ENCODE peak calls at places on chromosome 16, in four cellular contexts. V is BJ, M is MM.1S, I is lower leg skin. U is an unnamed sample.

GRCh38 chr16:48829361-48829760 is 219.4 kb upstream of the N4BP1 start:
- DNase-seq in V (no peak), M (no peak), I (peak), U (no peak)

GRCh38 chr16:60776311-60776710 is 1259.9 kb downstream of the CDH8 start:
- DNase-seq in V (no peak), M (no peak), I (no peak), U (no peak)

GRCh38 chr16:83344014-83344413 is 463.8 kb upstream of the HSBP1 start:
- DNase-seq in V (peak), M (no peak), I (no peak), U (no peak)

GRCh38 chr16:22677024-22677830 is 136.7 kb upstream of the HS3ST2 start:
- DNase-seq in V (no peak), M (no peak), I (peak), U (no peak)

GRCh38 chr16:49931931-49932330 is 76.0 kb upstream of the ZNF423 start:
- DNase-seq in V (no peak), M (no peak), I (no peak), U (no peak)

GRCh38 chr16:75264999-75265910 is 13.8 kb upstream of the BCAR1 start:
- DNase-seq in V (no peak), M (no peak), I (peak), U (peak)

GRCh38 chr16:12584488-12585233 is 219.0 kb downstream of the CPPED1 start:
- DNase-seq in V (no peak), M (no peak), I (no peak), U (no peak)

GRCh38 chr16:58379736-58380135 is 12.5 kb upstream of the GINS3 start:
- DNase-seq in V (no peak), M (no peak), I (no peak), U (no peak)

GRCh38 chr16:11462036-11462435 is 116.8 kb downstream of the RMI2 start:
- DNase-seq in V (no peak), M (no peak), I (no peak), U (no peak)

GRCh38 chr16:31080756-31081419 is 6.7 kb downstream of the ZNF646 start:
- DNase-seq in V (no peak), M (no peak), I (no peak), U (no peak)

GRCh38 chr16:56225013-56225742 is 33.9 kb downstream of the GNAO1 start:
- DNase-seq in V (no peak), M (no peak), I (no peak), U (no peak)

GRCh38 chr16:56679813-56680212 is 2.5 kb upstream of the MT1X start:
- DNase-seq in V (no peak), M (no peak), I (no peak), U (no peak)

GRCh38 chr16:12458591-12459400 is 344.9 kb downstream of the CPPED1 start:
- DNase-seq in V (no peak), M (no peak), I (no peak), U (no peak)

GRCh38 chr16:49471038-49471727 is 97.6 kb downstream of the C16orf78 start:
- DNase-seq in V (no peak), M (no peak), I (peak), U (no peak)

GRCh38 chr16:4859190-4859899 is 12.1 kb downstream of the UBN1 start:
- DNase-seq in V (no peak), M (no peak), I (peak), U (no peak)

GRCh38 chr16:69069504-69069903 is 35.9 kb upstream of the HAS3 start:
- DNase-seq in V (no peak), M (no peak), I (no peak), U (no peak)

GRCh38 chr16:75053791-75054555 is 55.1 kb downstream of the ZNRF1 start:
- DNase-seq in V (no peak), M (no peak), I (peak), U (no peak)

GRCh38 chr16:53053967-53054669 is 673 bp upstream of the CHD9 start:
- DNase-seq in V (no peak), M (peak), I (peak), U (no peak)

DNA sequence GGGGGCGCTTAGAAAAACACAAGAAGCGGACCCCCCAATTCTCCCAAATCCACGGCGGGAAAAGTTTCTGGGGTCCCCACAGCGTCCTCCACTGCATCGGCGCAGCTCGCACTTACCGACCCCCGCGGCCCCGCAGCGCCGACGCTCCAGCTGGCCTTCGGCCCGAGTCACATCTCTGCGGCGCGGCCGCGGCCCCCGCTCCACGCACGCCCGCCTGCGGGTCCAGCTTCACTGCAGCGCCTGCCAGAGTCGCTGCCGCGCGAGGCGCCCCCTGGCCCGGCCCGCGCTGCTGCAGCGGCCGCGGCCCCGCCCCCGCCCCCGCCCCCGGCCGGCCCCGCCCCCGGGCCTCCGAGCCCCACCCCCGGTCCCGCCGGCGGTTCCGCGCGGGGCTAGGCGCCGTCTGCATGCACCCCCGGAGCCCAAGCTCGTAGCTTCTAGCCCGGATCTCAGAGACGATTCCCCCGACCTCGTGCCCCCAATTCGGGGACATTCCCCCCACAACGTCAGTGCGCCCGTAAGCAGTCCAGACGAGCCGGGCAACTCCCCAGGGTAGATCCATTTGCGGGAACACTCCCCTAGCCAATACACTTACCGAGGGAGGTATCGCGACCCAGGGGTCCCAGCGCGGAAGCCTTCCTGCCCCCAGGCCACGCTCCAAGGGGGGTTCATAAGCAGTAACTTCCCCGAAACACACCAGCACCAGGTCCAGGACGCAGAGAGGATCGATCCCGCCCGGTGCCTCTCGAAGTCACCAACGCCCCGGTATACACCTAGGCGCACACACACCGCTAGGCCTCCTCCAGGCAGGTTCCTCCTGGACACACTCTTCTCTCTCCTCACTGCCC is at the start of gene GPRC5B:
- DNase-seq in V (no peak), M (peak), I (peak), U (peak)
- TF ChIP-seq CTCF in V (no peak), M (no peak), I (no peak), U (peak)

DNA sequence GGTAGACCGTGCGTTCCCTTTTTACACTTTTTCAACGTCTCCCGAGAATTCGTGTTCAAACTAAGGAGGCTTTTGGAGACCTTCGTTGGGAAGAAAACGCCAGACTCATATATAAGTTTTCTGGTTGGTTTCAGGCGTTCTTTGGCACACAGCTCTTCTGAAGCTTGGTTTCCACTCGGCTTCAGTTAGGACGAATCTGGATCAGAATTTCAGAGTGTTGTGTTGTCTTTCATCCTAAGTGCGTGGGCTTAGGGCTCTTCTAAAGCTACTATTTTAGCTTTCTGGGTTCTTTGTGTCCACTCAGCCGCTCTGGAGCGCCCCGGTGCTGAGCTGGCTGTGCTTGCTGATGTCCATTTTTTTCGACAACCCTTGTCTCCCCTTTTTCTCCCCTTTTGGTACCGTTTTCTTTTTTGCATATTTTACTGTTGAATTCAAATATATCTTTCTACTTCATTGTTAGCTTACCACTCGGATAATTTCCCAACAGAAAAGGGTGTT is 1.1 kb downstream of the SRRM2 start:
- DNase-seq in V (no peak), M (peak), I (no peak), U (no peak)
- TF ChIP-seq CTCF in V (peak), M (no peak), I (no peak), U (no peak)

DNA sequence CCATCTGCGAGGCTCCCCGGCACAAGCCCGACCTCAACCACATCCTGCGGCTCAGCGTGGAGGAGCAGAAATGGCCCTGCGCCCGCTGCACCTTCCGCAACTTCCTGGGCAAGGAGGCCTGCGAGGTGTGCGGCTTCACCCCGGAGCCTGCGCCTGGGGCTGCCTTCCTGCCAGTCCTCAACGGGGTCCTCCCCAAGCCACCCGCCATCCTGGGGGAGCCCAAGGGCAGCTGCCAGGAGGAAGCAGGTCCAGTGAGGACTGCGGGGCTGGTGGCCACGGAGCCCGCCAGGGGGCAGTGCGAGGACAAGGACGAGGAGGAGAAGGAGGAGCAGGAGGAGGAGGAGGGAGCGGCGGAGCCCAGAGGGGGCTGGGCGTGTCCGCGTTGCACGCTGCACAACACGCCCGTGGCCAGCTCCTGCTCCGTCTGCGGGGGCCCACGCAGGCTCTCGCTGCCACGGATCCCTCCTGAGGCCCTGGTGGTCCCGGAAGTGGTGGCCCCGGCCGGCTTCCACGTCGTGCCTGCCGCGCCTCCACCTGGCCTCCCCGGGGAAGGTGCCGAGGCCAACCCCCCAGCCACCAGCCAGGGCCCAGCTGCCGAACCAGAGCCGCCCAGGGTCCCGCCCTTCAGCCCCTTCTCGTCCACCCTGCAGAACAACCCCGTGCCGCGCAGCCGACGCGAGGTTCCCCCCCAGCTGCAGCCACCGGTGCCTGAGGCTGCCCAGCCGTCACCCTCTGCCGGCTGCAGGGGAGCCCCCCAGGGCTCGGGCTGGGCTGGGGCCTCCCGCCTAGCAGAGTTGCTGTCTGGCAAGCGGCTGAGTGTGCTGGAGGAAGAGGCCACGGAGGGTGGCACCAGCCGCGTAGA is 13.1 kb upstream of the PRR35 start:
- DNase-seq in V (no peak), M (no peak), I (no peak), U (peak)
- TF ChIP-seq CTCF in V (peak), M (no peak), I (no peak), U (peak)

DNA sequence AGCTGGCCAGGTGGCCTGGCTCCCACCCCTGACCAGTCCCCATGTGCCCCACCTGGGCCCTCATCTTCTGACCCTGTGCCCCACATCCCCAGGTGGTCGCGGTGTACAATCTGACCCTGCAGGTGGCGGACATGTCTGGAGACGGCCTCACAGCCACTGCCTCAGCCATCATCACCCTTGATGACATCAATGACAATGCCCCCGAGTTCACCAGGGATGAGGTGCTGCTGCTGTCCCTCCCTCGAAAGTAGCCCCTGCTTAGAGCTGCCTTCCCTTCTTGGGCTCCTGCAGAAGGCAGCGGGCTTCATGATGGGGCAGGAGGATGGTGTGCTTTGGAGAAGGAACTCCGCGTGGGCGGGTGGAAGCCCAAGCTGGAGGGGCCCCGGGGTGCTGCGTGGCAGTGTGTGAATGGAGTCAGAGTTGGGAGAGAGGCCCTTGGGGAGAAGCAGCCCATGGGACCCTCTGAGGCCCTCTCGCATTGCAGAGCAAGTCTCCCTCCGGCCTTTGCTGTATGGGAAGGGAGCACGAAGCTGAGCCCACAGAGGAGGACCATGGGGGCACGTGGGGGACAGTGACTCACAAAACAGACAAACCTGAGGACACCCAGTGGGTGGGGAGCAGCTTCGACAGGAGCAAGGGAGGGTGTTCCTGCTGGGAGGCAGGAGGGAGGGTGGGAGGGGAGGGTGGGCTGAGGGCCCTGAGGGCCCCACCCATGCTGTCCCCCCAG is 12.8 kb downstream of the SLC22A31 start:
- DNase-seq in V (no peak), M (no peak), I (no peak), U (no peak)
- TF ChIP-seq CTCF in V (no peak), M (no peak), I (no peak), U (no peak)

GRCh38 chr16:66222756-66223155 is 143.7 kb upstream of the CDH5 start:
- DNase-seq in V (no peak), M (no peak), I (peak), U (no peak)

GRCh38 chr16:66225696-66226095 is 140.8 kb upstream of the CDH5 start:
- DNase-seq in V (no peak), M (no peak), I (peak), U (no peak)

GRCh38 chr16:66224636-66225035 is 141.9 kb upstream of the CDH5 start:
- DNase-seq in V (no peak), M (no peak), I (peak), U (no peak)

GRCh38 chr16:66224186-66224585 is 142.3 kb upstream of the CDH5 start:
- DNase-seq in V (no peak), M (no peak), I (peak), U (no peak)

DNA sequence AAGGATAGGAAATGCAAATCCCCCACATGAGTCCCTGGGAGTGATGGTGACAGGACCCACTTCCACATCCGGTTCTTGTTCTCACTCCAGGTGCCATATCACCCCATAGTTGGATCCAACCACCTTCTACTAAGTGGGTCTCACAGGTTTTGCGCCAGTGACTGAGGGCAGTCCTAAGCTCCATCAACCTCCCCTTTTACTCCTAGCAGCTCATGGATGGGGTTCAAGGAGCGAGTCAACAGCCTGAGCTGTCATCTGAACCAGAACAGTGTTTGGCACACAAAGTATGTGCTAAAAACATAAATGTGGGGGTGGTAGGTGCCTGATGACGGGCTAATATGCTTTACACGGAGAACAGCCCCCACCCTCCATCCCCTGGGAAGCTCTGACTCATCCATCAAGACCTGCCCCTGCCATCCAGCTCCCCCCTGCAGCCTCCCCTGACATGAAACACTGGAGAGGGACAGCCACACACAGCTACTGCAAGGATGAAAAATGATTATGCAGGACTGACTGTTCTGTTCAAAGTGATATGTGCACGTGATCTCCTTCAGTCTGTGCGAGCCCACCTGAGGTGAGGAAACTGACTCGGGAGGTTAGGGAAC is 143.2 kb upstream of the CDH5 start:
- DNase-seq in V (no peak), M (no peak), I (peak), U (no peak)
- TF ChIP-seq CTCF in V (no peak), M (no peak), I (no peak), U (no peak)

GRCh38 chr16:78368121-78369102 is 269.0 kb downstream of the WWOX start:
- DNase-seq in V (no peak), M (no peak), I (no peak), U (no peak)

GRCh38 chr16:78375055-78375679 is 275.7 kb downstream of the WWOX start:
- DNase-seq in V (no peak), M (no peak), I (no peak), U (no peak)

GRCh38 chr16:78376452-78376851 is 277.0 kb downstream of the WWOX start:
- DNase-seq in V (no peak), M (no peak), I (no peak), U (no peak)

GRCh38 chr16:78377312-78377711 is 277.9 kb downstream of the WWOX start:
- DNase-seq in V (no peak), M (no peak), I (no peak), U (no peak)

GRCh38 chr16:78372302-78372701 is 272.8 kb downstream of the WWOX start:
- DNase-seq in V (no peak), M (no peak), I (no peak), U (no peak)
- TF ChIP-seq CTCF in V (no peak), M (no peak), I (no peak), U (no peak)

GRCh38 chr16:88495268-88495772 is 42.2 kb downstream of the ZFPM1 start:
- DNase-seq in V (no peak), M (no peak), I (no peak), U (no peak)
- TF ChIP-seq CTCF in V (no peak), M (no peak), I (no peak), U (peak)